ENCODE peak calls at places on chromosomes 7 and 10, in six cellular contexts. One of them, this sample, is unnamed.

GRCh38 chr7:132400667-132401142 is 175.6 kb downstream of the PLXNA4 start:
- DNase-seq in SJSA1: no peak
- DNase-seq in stomach: no peak
- DNase-seq in epithelial cell of prostate: no peak
- DNase-seq in tibial artery: peak
- DNase-seq in A549: no peak
- DNase-seq in this sample: no peak

GRCh38 chr7:27641576-27642230 is 21.0 kb downstream of the HIBADH start:
- DNase-seq in SJSA1: peak
- DNase-seq in stomach: no peak
- DNase-seq in epithelial cell of prostate: no peak
- DNase-seq in tibial artery: no peak
- DNase-seq in A549: peak
- DNase-seq in this sample: no peak

GRCh38 chr7:7681936-7682329 is 36.5 kb downstream of the RPA3 start:
- DNase-seq in SJSA1: no peak
- DNase-seq in stomach: no peak
- DNase-seq in epithelial cell of prostate: no peak
- DNase-seq in tibial artery: no peak
- DNase-seq in A549: no peak
- DNase-seq in this sample: no peak

GRCh38 chr7:42247301-42247700 is 10.3 kb upstream of the GLI3 start:
- DNase-seq in SJSA1: peak
- DNase-seq in stomach: no peak
- DNase-seq in epithelial cell of prostate: no peak
- DNase-seq in tibial artery: no peak
- DNase-seq in A549: no peak
- DNase-seq in this sample: no peak

GRCh38 chr7:88312061-88312663 is 5.5 kb upstream of the STEAP4 start:
- DNase-seq in SJSA1: no peak
- DNase-seq in stomach: peak
- DNase-seq in epithelial cell of prostate: no peak
- DNase-seq in tibial artery: peak
- DNase-seq in A549: no peak
- DNase-seq in this sample: no peak

GRCh38 chr10:100433253-100434240 is 29.3 kb upstream of the WNT8B start:
- DNase-seq in SJSA1: peak
- DNase-seq in stomach: peak
- DNase-seq in epithelial cell of prostate: peak
- DNase-seq in tibial artery: peak
- DNase-seq in A549: peak
- DNase-seq in this sample: peak

GRCh38 chr7:36287371-36288241 is 102.1 kb upstream of the ANLN start:
- DNase-seq in SJSA1: no peak
- DNase-seq in stomach: no peak
- DNase-seq in epithelial cell of prostate: no peak
- DNase-seq in tibial artery: no peak
- DNase-seq in A549: no peak
- DNase-seq in this sample: no peak

GRCh38 chr10:125523347-125523746 is 159.6 kb downstream of the TEX36 start:
- DNase-seq in SJSA1: no peak
- DNase-seq in stomach: no peak
- DNase-seq in epithelial cell of prostate: no peak
- DNase-seq in tibial artery: no peak
- DNase-seq in A549: no peak
- DNase-seq in this sample: no peak

GRCh38 chr10:70932415-70933196 is 44.2 kb upstream of the PCBD1 start:
- DNase-seq in SJSA1: no peak
- DNase-seq in stomach: no peak
- DNase-seq in epithelial cell of prostate: no peak
- DNase-seq in tibial artery: no peak
- DNase-seq in A549: no peak
- DNase-seq in this sample: no peak

GRCh38 chr7:133931053-133931452 is 196.1 kb upstream of the LRGUK start:
- DNase-seq in SJSA1: no peak
- DNase-seq in stomach: no peak
- DNase-seq in epithelial cell of prostate: peak
- DNase-seq in tibial artery: no peak
- DNase-seq in A549: no peak
- DNase-seq in this sample: no peak

GRCh38 chr10:121096617-121097431 is 245.7 kb downstream of the WDR11 start:
- DNase-seq in SJSA1: no peak
- DNase-seq in stomach: peak
- DNase-seq in epithelial cell of prostate: no peak
- DNase-seq in tibial artery: peak
- DNase-seq in A549: no peak
- DNase-seq in this sample: no peak

GRCh38 chr7:71303566-71303965 is 171.6 kb downstream of the GALNT17 start:
- DNase-seq in SJSA1: no peak
- DNase-seq in stomach: no peak
- DNase-seq in epithelial cell of prostate: no peak
- DNase-seq in tibial artery: no peak
- DNase-seq in A549: no peak
- DNase-seq in this sample: no peak

GRCh38 chr7:131145770-131146169 is 181.9 kb upstream of the MKLN1 start:
- DNase-seq in SJSA1: no peak
- DNase-seq in stomach: no peak
- DNase-seq in epithelial cell of prostate: no peak
- DNase-seq in tibial artery: no peak
- DNase-seq in A549: no peak
- DNase-seq in this sample: no peak

GRCh38 chr7:130112078-130112477 is 41.7 kb downstream of the KLHDC10 start:
- DNase-seq in SJSA1: no peak
- DNase-seq in stomach: no peak
- DNase-seq in epithelial cell of prostate: no peak
- DNase-seq in tibial artery: no peak
- DNase-seq in A549: no peak
- DNase-seq in this sample: no peak

GRCh38 chr7:67788689-67789088 is 792.1 kb downstream of the TYW1 start:
- DNase-seq in SJSA1: no peak
- DNase-seq in stomach: no peak
- DNase-seq in epithelial cell of prostate: no peak
- DNase-seq in tibial artery: no peak
- DNase-seq in A549: no peak
- DNase-seq in this sample: no peak

GRCh38 chr7:87193912-87194311 is 25.6 kb downstream of the TMEM243 start:
- DNase-seq in SJSA1: no peak
- DNase-seq in stomach: no peak
- DNase-seq in epithelial cell of prostate: no peak
- DNase-seq in tibial artery: no peak
- DNase-seq in A549: no peak
- DNase-seq in this sample: no peak

GRCh38 chr7:87190806-87191205 is 28.7 kb downstream of the TMEM243 start:
- DNase-seq in SJSA1: no peak
- DNase-seq in stomach: no peak
- DNase-seq in epithelial cell of prostate: no peak
- DNase-seq in tibial artery: no peak
- DNase-seq in A549: no peak
- DNase-seq in this sample: no peak

GRCh38 chr7:87187120-87187519 is 32.4 kb downstream of the TMEM243 start:
- DNase-seq in SJSA1: no peak
- DNase-seq in stomach: no peak
- DNase-seq in epithelial cell of prostate: no peak
- DNase-seq in tibial artery: no peak
- DNase-seq in A549: no peak
- DNase-seq in this sample: no peak

GRCh38 chr7:87192784-87193487 is 26.6 kb downstream of the TMEM243 start:
- DNase-seq in SJSA1: no peak
- DNase-seq in stomach: no peak
- DNase-seq in epithelial cell of prostate: no peak
- DNase-seq in tibial artery: no peak
- DNase-seq in A549: no peak
- DNase-seq in this sample: no peak

GRCh38 chr7:87188930-87189329 is 30.6 kb downstream of the TMEM243 start:
- DNase-seq in SJSA1: no peak
- DNase-seq in stomach: no peak
- DNase-seq in epithelial cell of prostate: no peak
- DNase-seq in tibial artery: no peak
- DNase-seq in A549: no peak
- DNase-seq in this sample: no peak
- H3K27ac ChIP-seq in SJSA1: no peak
- H3K27ac ChIP-seq in stomach: no peak
- H3K27ac ChIP-seq in epithelial cell of prostate: no peak
- H3K27ac ChIP-seq in tibial artery: no peak
- H3K27ac ChIP-seq in A549: no peak
- H3K27ac ChIP-seq in this sample: no peak

GRCh38 chr7:140263277-140263676 is 86.5 kb upstream of the KDM7A start:
- DNase-seq in SJSA1: no peak
- DNase-seq in stomach: no peak
- DNase-seq in epithelial cell of prostate: no peak
- DNase-seq in tibial artery: no peak
- DNase-seq in A549: no peak
- DNase-seq in this sample: no peak
- H3K27ac ChIP-seq in SJSA1: no peak
- H3K27ac ChIP-seq in stomach: no peak
- H3K27ac ChIP-seq in epithelial cell of prostate: no peak
- H3K27ac ChIP-seq in tibial artery: no peak
- H3K27ac ChIP-seq in A549: no peak
- H3K27ac ChIP-seq in this sample: no peak

GRCh38 chr10:69649771-69650550 is 19.9 kb downstream of the FAM241B start:
- DNase-seq in SJSA1: no peak
- DNase-seq in stomach: no peak
- DNase-seq in epithelial cell of prostate: no peak
- DNase-seq in tibial artery: no peak
- DNase-seq in A549: no peak
- DNase-seq in this sample: no peak
- H3K27ac ChIP-seq in SJSA1: no peak
- H3K27ac ChIP-seq in stomach: no peak
- H3K27ac ChIP-seq in epithelial cell of prostate: no peak
- H3K27ac ChIP-seq in tibial artery: no peak
- H3K27ac ChIP-seq in A549: no peak
- H3K27ac ChIP-seq in this sample: no peak

GRCh38 chr10:104472957-104473745 is 119.5 kb downstream of the CFAP58 start:
- DNase-seq in SJSA1: no peak
- DNase-seq in stomach: peak
- DNase-seq in epithelial cell of prostate: no peak
- DNase-seq in tibial artery: no peak
- DNase-seq in A549: no peak
- DNase-seq in this sample: no peak
- H3K27ac ChIP-seq in SJSA1: no peak
- H3K27ac ChIP-seq in stomach: no peak
- H3K27ac ChIP-seq in epithelial cell of prostate: peak
- H3K27ac ChIP-seq in tibial artery: no peak
- H3K27ac ChIP-seq in A549: no peak
- H3K27ac ChIP-seq in this sample: peak

DNA sequence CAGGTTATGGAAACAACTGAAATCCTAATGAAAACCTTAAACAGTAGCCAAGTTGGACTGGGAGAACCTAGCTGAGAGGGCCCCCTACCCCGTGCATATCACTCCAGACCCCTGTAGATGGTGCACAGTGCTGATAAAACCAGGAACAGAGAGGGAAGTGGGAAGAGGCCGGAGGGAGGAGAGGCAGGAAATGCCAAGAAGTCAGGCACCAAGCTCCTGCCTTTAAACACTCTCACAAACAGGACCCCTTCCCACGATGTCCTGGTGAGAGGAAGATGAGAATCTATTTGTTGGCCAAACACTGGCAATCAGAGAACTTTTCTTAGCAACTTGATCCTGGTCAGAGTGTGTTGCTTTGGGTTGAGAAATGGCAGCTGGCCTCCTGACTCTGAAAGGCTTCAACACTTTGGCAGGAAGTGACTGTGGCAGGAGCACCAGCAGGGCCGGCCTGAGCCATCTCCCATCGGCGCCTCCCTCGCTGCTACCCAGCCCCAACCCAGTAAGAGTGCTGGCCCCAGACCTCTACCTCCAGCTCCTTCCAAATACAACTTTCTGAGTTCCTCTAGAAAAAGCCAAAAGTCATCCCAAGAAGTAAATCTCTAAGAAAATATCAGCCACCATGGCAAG is 39.5 kb downstream of the GSDME start:
- DNase-seq in SJSA1: no peak
- DNase-seq in stomach: no peak
- DNase-seq in epithelial cell of prostate: no peak
- DNase-seq in tibial artery: no peak
- DNase-seq in A549: no peak
- DNase-seq in this sample: no peak
- H3K27ac ChIP-seq in SJSA1: no peak
- H3K27ac ChIP-seq in stomach: no peak
- H3K27ac ChIP-seq in epithelial cell of prostate: no peak
- H3K27ac ChIP-seq in tibial artery: no peak
- H3K27ac ChIP-seq in A549: no peak
- H3K27ac ChIP-seq in this sample: no peak

This sample was measured in thoracic aorta.